ENCODE peak calls at places on chromosomes 2 and 18, in seven cellular contexts. V is naive thymus-derived CD4-positive, alpha-beta T cell; K is heart left ventricle; C is Panc1; O is PC-3; D is adrenal gland; E is brain microvascular endothelial cell. L is an unnamed sample.

GRCh38 chr18:8749492-8749891 is 44.1 kb downstream of the MTCL1 start:
- DNase-seq in O (no peak), V (no peak), D (no peak), K (no peak), E (no peak), C (no peak), L (no peak)

GRCh38 chr2:241813080-241813805 is 4.2 kb downstream of the NEU4 start:
- DNase-seq in E (no peak), C (no peak), D (no peak), O (no peak), K (peak; percentile 24), V (no peak), L (no peak)

GRCh38 chr2:185970148-185970852 is 231.7 kb downstream of the FSIP2 start:
- DNase-seq in V (no peak), K (no peak), D (no peak), E (no peak), O (no peak), C (no peak), L (peak; percentile 98)

GRCh38 chr2:178882666-178883440 is 75.6 kb upstream of the TTN start:
- DNase-seq in V (no peak), C (no peak), D (no peak), E (peak; percentile 12), O (peak; percentile 91), K (peak; percentile 27), L (no peak)

GRCh38 chr2:47321006-47321405 is 82.0 kb upstream of the MSH2 start:
- DNase-seq in K (no peak), O (no peak), E (no peak), C (no peak), D (no peak), V (no peak), L (no peak)

GRCh38 chr2:168375195-168375798 is 80.8 kb upstream of the CERS6 start:
- DNase-seq in V (no peak), D (no peak), K (no peak), C (no peak), E (no peak), O (peak; percentile 45), L (no peak)

GRCh38 chr18:7233398-7233797 is 2.5 kb downstream of the LRRC30 start:
- DNase-seq in D (no peak), O (no peak), E (no peak), C (no peak), K (no peak), V (no peak), L (no peak)

GRCh38 chr18:713135-713490 is 683 bp upstream of the ENOSF1 start:
- DNase-seq in O (no peak), D (peak; percentile 9), C (no peak), V (no peak), K (no peak), E (no peak), L (no peak)

GRCh38 chr2:69836316-69836715 is 6.9 kb downstream of the GMCL1 start:
- DNase-seq in V (no peak), O (no peak), E (no peak), D (no peak), C (no peak), K (no peak), L (no peak)

GRCh38 chr2:44840186-44840850 is 101.2 kb upstream of the SIX3 start:
- DNase-seq in C (no peak), K (no peak), D (no peak), V (no peak), E (no peak), O (no peak), L (peak; percentile 59)

GRCh38 chr18:61333746-61334490 is 688 bp downstream of the CDH20 start:
- DNase-seq in D (peak; percentile 6), V (no peak), O (no peak), K (no peak), C (no peak), E (no peak), L (no peak)

GRCh38 chr2:185780890-185781289 is 42.3 kb downstream of the FSIP2 start:
- DNase-seq in O (no peak), C (no peak), K (no peak), V (no peak), D (no peak), E (no peak), L (no peak)

GRCh38 chr2:178298785-178299212 is 104.5 kb downstream of the OSBPL6 start:
- DNase-seq in K (no peak), D (no peak), C (no peak), V (no peak), E (no peak), O (peak; percentile 86), L (no peak)

GRCh38 chr18:42781298-42781815 is 334.1 kb downstream of the RIT2 start:
- DNase-seq in V (no peak), E (no peak), D (no peak), C (no peak), K (no peak), O (no peak), L (no peak)

DNA sequence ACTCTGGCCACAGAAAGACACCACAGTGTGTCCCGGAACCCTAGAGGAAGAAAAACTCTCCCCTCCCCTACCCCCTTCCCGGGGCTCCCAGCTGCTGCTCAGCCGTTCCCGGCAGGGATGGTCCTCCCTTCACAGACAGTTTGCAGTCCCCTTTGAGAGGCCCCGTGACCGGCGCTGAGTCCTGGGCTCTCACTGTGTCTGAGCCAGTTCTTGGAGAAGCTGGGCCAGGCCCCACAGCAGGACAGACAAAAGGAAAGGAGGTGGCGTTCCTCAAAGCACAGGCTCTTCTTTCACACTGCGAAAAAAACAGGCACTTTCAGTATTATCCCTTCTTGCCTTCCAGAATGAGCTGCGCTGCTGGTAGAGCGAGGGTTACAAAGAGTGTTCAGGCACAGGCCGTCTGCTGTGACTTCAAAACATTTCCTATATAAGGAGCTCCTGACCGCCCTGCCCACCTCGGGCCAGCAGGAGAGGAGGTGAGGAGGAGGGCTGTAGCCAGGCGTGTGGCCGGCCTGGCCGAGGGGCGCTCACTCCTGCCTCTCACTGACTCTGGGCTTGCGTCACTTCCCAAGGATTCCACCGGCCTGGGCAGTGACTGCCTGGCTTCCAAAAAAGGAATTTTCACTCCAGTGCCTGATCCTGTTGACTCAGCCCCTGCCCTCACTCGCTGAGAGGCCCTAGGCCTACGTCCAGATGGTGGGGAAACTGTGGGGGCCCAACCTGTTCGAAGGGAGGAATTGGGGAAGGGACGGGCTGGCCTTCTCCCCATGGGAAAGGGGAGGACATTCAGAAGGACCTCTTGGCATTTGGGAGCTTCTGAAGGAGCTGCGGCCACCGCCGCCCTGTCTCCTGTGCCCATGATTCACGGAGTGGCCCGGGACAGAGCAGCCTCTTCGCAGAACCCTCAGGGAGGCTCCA is 24.9 kb downstream of the CIDEA start:
- DNase-seq in D (peak; percentile 68), O (no peak), C (no peak), V (no peak), E (peak; percentile 95), K (peak; percentile 90), L (no peak)
- H3K4me3 ChIP-seq in D (no peak overlapping the region), O (no peak overlapping the region), C (no peak overlapping the region), V (no peak overlapping the region), E (peak overlapping the region; percentile 49), K (peak overlapping the region; percentile 48), L (no peak overlapping the region)

DNA sequence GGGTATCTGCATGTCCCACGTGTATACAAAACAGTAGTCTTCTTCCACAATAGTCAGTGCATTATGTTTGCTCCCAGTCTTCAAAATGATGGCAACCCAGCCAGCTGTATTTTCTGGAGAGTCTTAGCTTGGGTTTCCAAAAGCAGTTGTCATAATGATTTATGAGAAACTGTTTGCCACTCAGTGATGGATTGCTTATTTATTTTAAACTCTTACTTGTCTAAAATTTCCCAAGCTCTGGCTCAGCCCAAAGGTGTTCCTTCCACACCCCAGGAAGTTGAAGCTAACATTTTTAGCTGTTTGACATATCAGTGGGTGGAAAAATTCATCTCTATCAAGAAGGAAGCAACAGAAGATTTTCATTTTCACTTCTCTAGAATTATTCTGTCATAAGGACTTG is 78.8 kb downstream of the ASAP2 start:
- DNase-seq in V (no peak), K (no peak), D (no peak), E (no peak), O (peak; percentile 50), C (no peak), L (no peak)
- H3K27ac ChIP-seq in V (no peak overlapping the region), K (no peak overlapping the region), D (no peak overlapping the region), E (no peak overlapping the region), O (peak overlapping the region; percentile 98), C (peak overlapping the region; percentile 98), L (no peak overlapping the region)

GRCh38 chr18:3094355-3094684 is 81.4 kb upstream of the LPIN2 start:
- DNase-seq in E (no peak), V (no peak), K (no peak), C (no peak), O (no peak), D (no peak), L (no peak)
- H3K36me3 ChIP-seq in E (no peaks in the 10 kb centered on the region), V (no peaks in the 10 kb centered on the region), K (peaks cover 71% of the 10 kb centered on the region), C (no peaks in the 10 kb centered on the region), O (no peaks in the 10 kb centered on the region), D (no peaks in the 10 kb centered on the region), L (no peaks in the 10 kb centered on the region)

GRCh38 chr2:145036421-145036901 is 516.5 kb upstream of the ZEB2 start:
- DNase-seq in C (no peak), D (no peak), E (peak; percentile 63), O (no peak), K (no peak), V (no peak), L (no peak)
- H3K4me3 ChIP-seq in C (no peak overlapping the region), D (no peak overlapping the region), E (no peak overlapping the region), O (no peak overlapping the region), K (peak overlapping the region; percentile 7), V (no peak overlapping the region), L (no peak overlapping the region)

DNA sequence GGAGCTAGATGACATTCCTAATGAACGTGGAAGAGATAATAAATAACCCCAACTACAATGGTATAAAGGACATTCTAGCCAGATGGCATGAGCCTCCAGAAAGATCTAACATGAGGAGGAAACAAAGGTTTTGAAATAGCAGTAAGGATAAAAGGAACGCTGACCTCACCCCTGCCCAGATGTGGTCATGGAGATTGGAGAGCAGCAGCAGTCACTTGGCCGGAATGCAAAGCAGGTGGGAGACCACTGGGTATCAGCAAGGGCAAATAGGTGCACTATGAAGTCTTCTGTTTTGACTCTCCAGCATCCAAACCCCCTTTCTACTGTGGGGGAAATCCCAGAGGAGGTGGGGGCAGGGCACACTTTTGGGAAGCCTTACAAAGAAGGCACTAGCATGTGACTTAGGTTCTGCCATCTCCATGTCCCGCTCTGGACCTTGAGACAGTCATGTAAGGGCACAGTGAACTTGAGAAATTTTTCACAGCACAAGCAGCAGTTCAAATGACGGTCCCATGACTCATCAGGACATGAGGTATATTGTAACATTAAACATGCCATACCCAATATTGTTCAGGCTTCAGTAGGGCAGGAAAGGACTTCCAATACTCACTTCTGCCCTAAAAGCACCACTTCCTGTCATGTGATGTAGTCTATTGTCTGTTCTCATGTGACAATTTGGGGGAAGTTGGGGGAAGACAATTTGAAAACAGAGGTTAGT is 55.2 kb downstream of the METTL4 start:
- DNase-seq in E (peak; percentile 89), K (no peak), O (peak; percentile 98), C (no peak), V (no peak), D (peak; percentile 33), L (peak; percentile 4)
- H3K27ac ChIP-seq in E (peak overlapping the region; percentile 92), K (peak overlapping the region; percentile 54), O (peak overlapping the region; percentile 95), C (no peak overlapping the region), V (no peak overlapping the region), D (no peak overlapping the region), L (peak overlapping the region; percentile 5)

L was measured in small intestine.